ENCODE peak calls at places on chromosomes 12 and 14, in ten cellular contexts. P is nephron progenitor cell; J is mesenchymal stem cell; D is mesothelial cell of epicardium; M is activated naive CD8-positive, alpha-beta T cell treated with anti-CD3 and anti-CD28 coated beads, Interleukin-2, amount 10 ng/mL, durations not matched to agents 7 days and 5 days; I is hippocampal formation; O is transverse colon; F is A549; C is T-cell; B is stimulated activated effector memory CD8-positive, alpha-beta T cell treated with anti-CD3 and anti-CD28 coated beads, Interleukin-12 subunit alpha, Interleukin-12 subunit beta, amount 100 ng/mL, for 72 hours. K is an unnamed sample.
A peak's percentile ranks its signal among the peaks of the same experiment; 100 is the strongest.

GRCh38 chr14:68535404-68536024 is 257.4 kb downstream of the ZFP36L1 start:
- DNase-seq in C (no peak), O (no peak), J (peak; percentile 87), F (peak; percentile 75), D (no peak), I (no peak), M (no peak), P (no peak), B (no peak), K (no peak)

GRCh38 chr14:89267656-89268055 is 149.4 kb downstream of the FOXN3 start:
- DNase-seq in O (no peak), F (no peak), M (no peak), I (no peak), P (no peak), J (no peak), D (no peak), C (no peak), B (no peak), K (no peak)

GRCh38 chr12:56103066-56103711 is 1.2 kb upstream of the PA2G4 start:
- DNase-seq in O (no peak), J (no peak), B (no peak), I (no peak), D (no peak), M (no peak), P (no peak), F (no peak), C (no peak), K (no peak)

GRCh38 chr12:9707864-9708808 is 24.8 kb downstream of the CLECL1 start:
- DNase-seq in F (peak; percentile 68), B (peak; percentile 42), J (peak; percentile 62), I (peak; percentile 7), P (peak; percentile 49), C (peak; percentile 71), O (peak; percentile 62), D (no peak), M (peak; percentile 67), K (peak; percentile 63)

GRCh38 chr12:71503579-71504470 is 64.2 kb downstream of the LGR5 start:
- DNase-seq in F (no peak), J (no peak), M (no peak), I (no peak), C (no peak), P (peak; percentile 23), B (no peak), D (no peak), O (no peak), K (no peak)

GRCh38 chr12:86729798-86730197 is 473.6 kb upstream of the MGAT4C start:
- DNase-seq in P (no peak), J (no peak), F (no peak), D (no peak), M (no peak), O (no peak), C (no peak), I (no peak), B (no peak), K (no peak)

GRCh38 chr12:58540480-58541299 is 379.6 kb downstream of the LRIG3 start:
- DNase-seq in O (peak; percentile 61), D (peak; percentile 30), I (peak; percentile 70), C (no peak), J (peak; percentile 88), P (peak; percentile 77), B (no peak), F (peak; percentile 87), M (no peak), K (peak; percentile 89)

GRCh38 chr12:25500651-25501050 is 52.4 kb downstream of the LMNTD1 start:
- DNase-seq in I (no peak), D (no peak), J (no peak), O (no peak), B (no peak), C (no peak), P (no peak), M (no peak), F (no peak), K (no peak)

GRCh38 chr14:93173943-93174395 is 10.7 kb downstream of the MOAP1 start:
- DNase-seq in I (no peak), P (no peak), C (no peak), F (no peak), M (no peak), J (no peak), O (no peak), B (no peak), D (no peak), K (no peak)

GRCh38 chr12:54689984-54690383 is 41.8 kb upstream of the DCD start:
- DNase-seq in P (no peak), M (no peak), F (peak; percentile 22), C (no peak), J (no peak), B (no peak), I (no peak), D (no peak), O (no peak), K (no peak)

GRCh38 chr12:12507121-12507520 is 55.5 kb downstream of the DUSP16 start:
- DNase-seq in F (no peak), M (no peak), J (peak; percentile 51), P (no peak), I (no peak), B (no peak), O (no peak), D (no peak), C (no peak), K (no peak)

GRCh38 chr12:20024194-20024593 is 344.1 kb upstream of the PDE3A start:
- DNase-seq in D (no peak), O (no peak), J (peak; percentile 49), C (no peak), I (no peak), F (no peak), P (no peak), B (no peak), M (no peak), K (peak; percentile 89)

GRCh38 chr12:124392271-124392990 is 97.5 kb downstream of the RFLNA start:
- DNase-seq in C (no peak), I (peak; percentile 32), M (no peak), J (peak; percentile 77), O (peak; percentile 40), P (peak; percentile 34), D (no peak), B (no peak), F (peak; percentile 92), K (peak; percentile 13)

K was measured in endothelial cell of umbilical vein.